ENCODE peak calls at places on chromosome 12, in five cellular contexts. F is brain microvascular endothelial cell, C is AG04450, J is AG09309, T is HFFc6. X is an unnamed sample.

GRCh38 chr12:46557539-46558373 is 185.2 kb upstream of the SLC38A2 start:
- DNase-seq in F (no peak), C (no peak), J (peak), T (peak), X (peak)

GRCh38 chr12:80041071-80041470 is 58.3 kb upstream of the OTOGL start:
- DNase-seq in F (no peak), C (no peak), J (no peak), T (no peak), X (no peak)

GRCh38 chr12:56103823-56104108 is 593 bp upstream of the PA2G4 start:
- DNase-seq in F (no peak), C (no peak), J (no peak), T (no peak), X (no peak)

GRCh38 chr12:102483466-102483865 is 3.1 kb upstream of the IGF1 start:
- DNase-seq in F (no peak), C (no peak), J (no peak), T (no peak), X (no peak)

GRCh38 chr12:25957898-25958253 is 606 bp upstream of the RASSF8 start:
- DNase-seq in F (peak), C (peak), J (peak), T (peak), X (no peak)

GRCh38 chr12:2286051-2286450 is 233.3 kb downstream of the CACNA1C start:
- DNase-seq in F (no peak), C (no peak), J (no peak), T (no peak), X (no peak)

GRCh38 chr12:6273209-6273928 is 37.1 kb upstream of the PLEKHG6 start:
- DNase-seq in F (no peak), C (no peak), J (no peak), T (no peak), X (no peak)

GRCh38 chr12:88833641-88834116 is 253.4 kb upstream of the KITLG start:
- DNase-seq in F (peak), C (no peak), J (no peak), T (peak), X (no peak)

GRCh38 chr12:118498171-118498570 is 121.8 kb downstream of the SUDS3 start:
- DNase-seq in F (peak), C (no peak), J (no peak), T (peak), X (no peak)

GRCh38 chr12:32690927-32691326 is 11.8 kb downstream of the DNM1L start:
- DNase-seq in F (no peak), C (no peak), J (no peak), T (no peak), X (no peak)

GRCh38 chr12:40261937-40262336 is 37.1 kb downstream of the LRRK2 start:
- DNase-seq in F (no peak), C (no peak), J (no peak), T (no peak), X (no peak)

GRCh38 chr12:106006940-106007339 is 131.8 kb downstream of the NUAK1 start:
- DNase-seq in F (no peak), C (no peak), J (no peak), T (no peak), X (no peak)

GRCh38 chr12:13194462-13195110 is 1.9 kb upstream of the EMP1 start:
- DNase-seq in F (no peak), C (no peak), J (no peak), T (peak), X (no peak)

GRCh38 chr12:1496162-1496925 is 98.0 kb downstream of the FBXL14 start:
- DNase-seq in F (no peak), C (no peak), J (no peak), T (no peak), X (no peak)

GRCh38 chr12:101813117-101813516 is 17.6 kb downstream of the GNPTAB start:
- DNase-seq in F (no peak), C (no peak), J (no peak), T (no peak), X (no peak)

DNA sequence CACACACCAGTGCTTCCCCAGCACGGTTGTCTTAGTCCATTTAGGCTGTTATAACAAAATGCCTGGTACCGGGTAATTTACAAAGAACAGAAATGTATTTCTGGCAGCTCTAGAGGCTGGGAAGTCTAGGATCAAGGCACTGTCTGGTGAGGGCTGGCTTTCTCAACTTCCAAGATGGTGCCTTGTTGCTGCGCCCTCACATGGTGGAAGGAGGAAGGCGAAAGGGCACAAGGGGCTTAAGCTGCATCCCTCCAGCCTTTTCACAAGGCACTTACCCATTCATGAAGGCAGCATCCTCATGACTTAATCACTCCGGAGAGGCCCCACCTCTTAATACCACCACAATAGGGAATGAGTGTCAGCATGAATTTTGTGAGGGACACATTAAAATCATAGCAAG is 155.5 kb downstream of the SLC15A5 start:
- DNase-seq in F (no peak), C (no peak), J (no peak), T (no peak), X (no peak)
- TF ChIP-seq CTCF in F (no peak), C (no peak), J (no peak), T (no peak), X (no peak)

GRCh38 chr12:7712841-7713442 is 1.7 kb downstream of the DPPA3 start:
- DNase-seq in F (no peak), C (no peak), J (no peak), T (no peak), X (no peak)

GRCh38 chr12:7711133-7711532 is at the start of gene DPPA3:
- DNase-seq in F (no peak), C (no peak), J (no peak), T (no peak), X (no peak)

GRCh38 chr12:7716391-7716790 is 5.2 kb downstream of the DPPA3 start:
- DNase-seq in F (no peak), C (no peak), J (no peak), T (peak), X (no peak)
- TF ChIP-seq CTCF in F (no peak), C (no peak), J (no peak), T (no peak), X (no peak)

GRCh38 chr12:124718458-124718857 is 145.2 kb downstream of the SCARB1 start:
- DNase-seq in F (no peak), C (no peak), J (no peak), T (no peak), X (no peak)
- TF ChIP-seq CTCF in F (no peak), C (no peak), J (no peak), T (no peak), X (no peak)

DNA sequence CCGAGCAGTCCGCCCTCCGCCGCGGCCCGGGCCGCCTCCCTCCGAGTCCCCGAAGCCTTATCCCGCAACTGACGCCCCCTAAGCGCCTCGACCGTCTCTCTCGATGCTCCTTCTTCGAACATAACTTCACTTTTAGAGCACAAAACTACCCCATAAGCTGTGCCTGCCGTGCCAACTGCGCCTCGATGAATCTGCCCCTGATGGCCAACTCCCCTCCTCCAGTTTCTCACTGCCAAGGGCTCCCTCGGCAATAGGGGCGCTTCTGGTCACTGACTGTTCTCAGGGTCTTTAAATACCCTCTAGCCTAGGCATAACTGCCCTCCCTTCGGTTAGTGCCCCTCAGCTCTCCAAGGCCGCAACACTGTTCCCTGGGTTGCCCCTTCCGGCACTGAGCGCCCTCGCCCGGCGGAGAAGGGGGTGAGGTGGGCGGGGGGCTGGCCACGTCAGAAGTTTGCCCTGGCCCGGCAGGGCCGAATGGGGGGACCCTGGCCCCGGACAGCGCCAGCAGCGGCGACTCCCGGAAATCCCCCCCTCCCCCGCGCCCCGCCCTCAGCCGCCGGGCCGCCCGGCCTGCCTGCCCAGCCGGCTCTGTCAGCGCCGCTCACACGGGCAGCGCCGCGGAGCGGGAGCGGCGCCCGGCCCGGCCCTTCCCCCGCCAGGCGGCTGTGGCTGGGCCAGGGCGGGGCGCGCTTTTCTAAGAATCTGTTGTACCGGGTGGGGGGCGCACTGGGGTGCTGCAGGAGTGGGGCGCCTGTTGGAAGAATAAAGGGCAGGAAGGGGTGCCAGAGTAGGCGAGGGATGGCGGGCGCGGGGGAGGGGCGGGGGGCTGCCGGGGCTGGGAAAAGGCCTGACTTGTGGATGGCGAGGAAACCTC is 10.6 kb downstream of the RARG start:
- DNase-seq in F (peak), C (no peak), J (no peak), T (no peak), X (no peak)
- TF ChIP-seq CTCF in F (no peak), C (peak), J (peak), T (peak), X (peak)

GRCh38 chr12:93136243-93137015 is 207.3 kb upstream of the EEA1 start:
- DNase-seq in F (no peak), C (no peak), J (no peak), T (no peak), X (no peak)
- TF ChIP-seq CTCF in F (no peak), C (no peak), J (no peak), T (no peak), X (no peak)

GRCh38 chr12:48281811-48282210 is 68.9 kb downstream of the ZNF641 start:
- DNase-seq in F (no peak), C (no peak), J (no peak), T (peak), X (no peak)

GRCh38 chr12:48291511-48291910 is 59.2 kb downstream of the ZNF641 start:
- DNase-seq in F (no peak), C (no peak), J (no peak), T (no peak), X (no peak)

GRCh38 chr12:48285751-48286650 is 64.7 kb downstream of the ZNF641 start:
- DNase-seq in F (no peak), C (no peak), J (no peak), T (no peak), X (no peak)

GRCh38 chr12:48288387-48289268 is 62.1 kb downstream of the ZNF641 start:
- DNase-seq in F (no peak), C (no peak), J (no peak), T (no peak), X (no peak)

DNA sequence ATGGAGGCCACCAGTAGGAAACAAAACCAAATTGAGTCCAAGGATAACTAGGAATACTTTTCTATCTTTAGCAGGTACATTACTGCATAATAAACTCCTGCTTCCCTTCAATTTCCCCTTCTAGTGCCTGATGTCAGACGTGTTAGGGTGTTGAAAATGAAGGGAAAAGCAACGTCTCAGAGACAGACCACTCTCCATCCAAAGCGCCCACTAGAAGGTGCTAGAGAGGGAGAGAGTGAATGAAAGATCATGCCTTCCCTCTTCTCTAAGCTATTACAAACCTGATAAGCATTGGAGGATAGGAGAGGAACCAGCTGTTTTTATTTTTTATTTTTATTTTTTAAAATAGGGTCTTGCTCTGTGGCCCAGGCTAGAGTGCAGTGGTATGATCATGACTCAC is 64.1 kb downstream of the ZNF641 start:
- DNase-seq in F (peak), C (no peak), J (no peak), T (no peak), X (no peak)
- TF ChIP-seq CTCF in F (peak), C (peak), J (peak), T (peak), X (peak)

X was measured in AG09319.